ENCODE peak calls at places on chromosomes 6 and 20, in six cellular contexts. E, S, N, P, F and V are unnamed samples.

GRCh38 chr6:135962731-135963130 is 111.2 kb downstream of the PDE7B start:
- DNase-seq in S (peak; percentile 10), N (no peak), E (no peak), P (no peak), F (no peak), V (no peak)

GRCh38 chr20:19114410-19114809 is 98.0 kb upstream of the SLC24A3 start:
- DNase-seq in P (no peak), F (no peak), N (no peak), S (no peak), E (no peak), V (peak; percentile 49)

GRCh38 chr6:21738180-21739094 is 144.9 kb downstream of the SOX4 start:
- DNase-seq in E (no peak), S (no peak), N (no peak), P (no peak), F (no peak), V (peak; percentile 93)

GRCh38 chr6:5851261-5851757 is 155.4 kb downstream of the NRN1 start:
- DNase-seq in E (peak; percentile 49), F (peak; percentile 41), P (no peak), N (peak; percentile 83), S (peak; percentile 90), V (no peak)

GRCh38 chr6:134436950-134437349 is 119.0 kb upstream of the SGK1 start:
- DNase-seq in N (no peak), P (no peak), S (peak; percentile 37), E (no peak), F (no peak), V (no peak)

GRCh38 chr6:123616942-123617341 is 19.8 kb downstream of the TRDN start:
- DNase-seq in P (no peak), E (no peak), F (no peak), N (no peak), S (no peak), V (no peak)

GRCh38 chr6:69084746-69085335 is 449.8 kb downstream of the ADGRB3 start:
- DNase-seq in S (no peak), E (no peak), P (no peak), N (no peak), F (no peak), V (no peak)

GRCh38 chr6:156994215-156995076 is 217.3 kb downstream of the ARID1B start:
- DNase-seq in S (no peak), F (peak; percentile 27), N (peak; percentile 34), P (peak; percentile 70), E (no peak), V (peak; percentile 79)

GRCh38 chr20:31496761-31497295 is 17.4 kb upstream of the HM13 start:
- DNase-seq in F (peak; percentile 84), P (peak; percentile 50), N (peak; percentile 52), S (peak; percentile 77), E (no peak), V (no peak)

GRCh38 chr20:17723301-17723691 is 23.5 kb downstream of the BANF2 start:
- DNase-seq in E (no peak), S (no peak), N (no peak), P (no peak), F (no peak), V (no peak)

GRCh38 chr6:44041461-44042260 is 85.6 kb downstream of the MRPL14 start:
- DNase-seq in S (peak; percentile 92), N (peak; percentile 86), E (no peak), F (no peak), P (peak; percentile 22), V (peak; percentile 98)

GRCh38 chr20:48831702-48832422 is 4.1 kb upstream of the PREX1 start:
- DNase-seq in S (peak; percentile 67), F (peak; percentile 75), N (peak; percentile 31), P (peak; percentile 56), E (peak; percentile 52), V (peak; percentile 95)

GRCh38 chr6:11535801-11536230 is 1.7 kb upstream of the TMEM170B start:
- DNase-seq in P (peak; percentile 59), N (peak; percentile 55), S (peak; percentile 7), F (no peak), E (no peak), V (peak; percentile 86)

GRCh38 chr20:24791949-24792348 is 157.1 kb upstream of the CST7 start:
- DNase-seq in P (no peak), E (no peak), S (no peak), N (no peak), F (no peak), V (no peak)

GRCh38 chr20:10916312-10916711 is 242.5 kb upstream of the JAG1 start:
- DNase-seq in F (no peak), E (no peak), S (no peak), P (no peak), N (no peak), V (no peak)

GRCh38 chr20:2446845-2447244 is 23.7 kb downstream of the SNRPB start:
- DNase-seq in E (no peak), P (no peak), S (no peak), N (no peak), F (no peak), V (no peak)

GRCh38 chr6:165181951-165182414 is 127.4 kb downstream of the C6orf118 start:
- DNase-seq in N (peak; percentile 9), P (no peak), E (no peak), S (peak; percentile 60), F (no peak), V (peak; percentile 82)

GRCh38 chr6:164336455-164336854 is 921.9 kb downstream of the QKI start:
- DNase-seq in E (no peak), P (no peak), F (no peak), S (no peak), N (no peak), V (no peak)

GRCh38 chr6:47844881-47845280 is 63.0 kb downstream of the OPN5 start:
- DNase-seq in S (no peak), F (no peak), P (no peak), N (no peak), E (no peak), V (no peak)

GRCh38 chr6:150334790-150335783 is 33.7 kb upstream of the IYD start:
- DNase-seq in N (peak; percentile 78), F (peak; percentile 51), P (peak; percentile 57), S (peak; percentile 78), E (peak; percentile 46), V (peak; percentile 67)

GRCh38 chr6:2114100-2114499 is 131.3 kb downstream of the GMDS start:
- DNase-seq in E (no peak), N (no peak), S (no peak), P (no peak), F (no peak), V (no peak)

GRCh38 chr6:147508871-147509608 is 550 bp downstream of the SAMD5 start:
- DNase-seq in S (peak; percentile 24), F (no peak), P (peak; percentile 4), E (no peak), N (peak; percentile 52), V (no peak)

GRCh38 chr6:36650848-36651247 is 27.7 kb upstream of the CDKN1A start:
- DNase-seq in P (peak; percentile 30), S (no peak), N (no peak), F (no peak), E (peak; percentile 36), V (no peak)

GRCh38 chr20:62923669-62924566 is 2.4 kb downstream of the DIDO1 start:
- DNase-seq in E (no peak), P (peak; percentile 29), N (no peak), S (no peak), F (no peak), V (no peak)